ENCODE peak calls at places on chromosomes 11 and 22, in six cellular contexts. D is HepG2, A is heart left ventricle, Q is OCI-LY7, I is suprapubic skin, O is tibial nerve. H is an unnamed sample. For H3K4me1, the result is how much of the 10 kb centered on the place peaks cover.

GRCh38 chr22:39147335-39148023 is 5.0 kb downstream of the CBX7 start:
- DNase-seq in O (no peak), Q (no peak), D (no peak), I (no peak), A (no peak), H (no peak)

GRCh38 chr22:18987765-18988164 is 51.7 kb upstream of the PRODH start:
- DNase-seq in Q (no peak), A (no peak), D (peak), O (no peak), I (no peak), H (no peak)

GRCh38 chr11:19276859-19277808 is 36.4 kb upstream of the E2F8 start:
- DNase-seq in Q (no peak), D (peak), I (no peak), A (no peak), O (no peak), H (no peak)

GRCh38 chr11:43975631-43976030 is 33.2 kb downstream of the C11orf96 start:
- DNase-seq in D (no peak), I (no peak), O (no peak), A (no peak), Q (no peak), H (no peak)

GRCh38 chr22:19801340-19802000 is 40.9 kb downstream of the TBX1 start:
- DNase-seq in A (no peak), Q (no peak), D (no peak), O (no peak), I (no peak), H (no peak)

GRCh38 chr11:94546886-94547285 is 3.2 kb downstream of the FUT4 start:
- DNase-seq in D (no peak), Q (no peak), A (no peak), O (no peak), I (no peak), H (no peak)

GRCh38 chr11:60872952-60873524 is 5.7 kb downstream of the ZP1 start:
- DNase-seq in Q (no peak), D (peak), O (no peak), I (peak), A (peak), H (no peak)

GRCh38 chr11:114296190-114296978 is at the start of gene NNMT:
- DNase-seq in D (no peak), A (peak), I (peak), Q (no peak), O (peak), H (peak)

GRCh38 chr11:128328955-128329551 is 258.3 kb downstream of the ETS1 start:
- DNase-seq in I (no peak), A (peak), D (no peak), O (no peak), Q (no peak), H (no peak)

GRCh38 chr22:17199131-17199731 is 20.0 kb downstream of the ADA2 start:
- DNase-seq in O (peak), A (peak), D (no peak), I (no peak), Q (no peak), H (no peak)

GRCh38 chr22:20000246-20001081 is 16.2 kb downstream of the ARVCF start:
- DNase-seq in D (peak), Q (no peak), I (no peak), O (no peak), A (peak), H (no peak)

GRCh38 chr11:19683862-19684491 is 28.7 kb upstream of the NAV2 start:
- DNase-seq in A (no peak), O (no peak), Q (no peak), D (no peak), I (no peak), H (no peak)

GRCh38 chr11:58924230-58924629 is 15.1 kb upstream of the GLYATL1 start:
- DNase-seq in Q (no peak), O (no peak), D (no peak), A (no peak), I (no peak), H (no peak)

GRCh38 chr22:35313311-35314121 is 13.8 kb downstream of the TOM1 start:
- DNase-seq in O (no peak), D (peak), A (peak), I (peak), Q (no peak), H (peak)

GRCh38 chr11:72720806-72721205 is 31.4 kb downstream of the ARAP1 start:
- DNase-seq in Q (no peak), A (peak), O (no peak), I (no peak), D (no peak), H (no peak)

GRCh38 chr11:112396092-112396491 is 135.4 kb upstream of the PLET1 start:
- DNase-seq in O (no peak), Q (no peak), D (no peak), A (no peak), I (no peak), H (no peak)

GRCh38 chr22:36853407-36854099 is 7.3 kb upstream of the NCF4 start:
- DNase-seq in I (peak), O (peak), D (peak), A (peak), Q (peak), H (no peak)

GRCh38 chr11:116506446-116506845 is 266.3 kb downstream of the BUD13 start:
- DNase-seq in D (no peak), Q (no peak), O (no peak), A (no peak), I (peak), H (no peak)

GRCh38 chr11:134949121-134949591 is 537.1 kb upstream of the B3GAT1 start:
- DNase-seq in D (peak), A (no peak), I (no peak), O (peak), Q (no peak), H (peak)

GRCh38 chr11:67392182-67392715 is 463 bp downstream of the RAD9A start:
- DNase-seq in Q (no peak), A (no peak), D (no peak), I (no peak), O (no peak), H (no peak)

GRCh38 chr22:44819966-44820631 is 67.7 kb downstream of the ARHGAP8 start:
- DNase-seq in O (no peak), I (no peak), Q (no peak), D (no peak), A (peak), H (no peak)

GRCh38 chr11:126581871-126582270 is 226.4 kb downstream of the ST3GAL4 start:
- DNase-seq in O (no peak), I (no peak), A (no peak), Q (no peak), D (no peak), H (no peak)

GRCh38 chr11:13944801-13945505 is 17.6 kb upstream of the SPON1 start:
- DNase-seq in Q (no peak), A (no peak), O (no peak), I (no peak), D (no peak), H (no peak)

GRCh38 chr11:64663656-64664055 is 59.3 kb downstream of the NRXN2 start:
- DNase-seq in O (no peak), A (no peak), Q (no peak), I (no peak), D (no peak), H (no peak)

GRCh38 chr22:41565403-41566054 is 4.7 kb downstream of the CSDC2 start:
- DNase-seq in I (no peak), O (no peak), A (peak), D (peak), Q (no peak), H (no peak)

GRCh38 chr22:17772963-17773605 is 1.2 kb downstream of the BID start:
- DNase-seq in Q (no peak), O (no peak), I (no peak), D (no peak), A (peak), H (no peak)

DNA sequence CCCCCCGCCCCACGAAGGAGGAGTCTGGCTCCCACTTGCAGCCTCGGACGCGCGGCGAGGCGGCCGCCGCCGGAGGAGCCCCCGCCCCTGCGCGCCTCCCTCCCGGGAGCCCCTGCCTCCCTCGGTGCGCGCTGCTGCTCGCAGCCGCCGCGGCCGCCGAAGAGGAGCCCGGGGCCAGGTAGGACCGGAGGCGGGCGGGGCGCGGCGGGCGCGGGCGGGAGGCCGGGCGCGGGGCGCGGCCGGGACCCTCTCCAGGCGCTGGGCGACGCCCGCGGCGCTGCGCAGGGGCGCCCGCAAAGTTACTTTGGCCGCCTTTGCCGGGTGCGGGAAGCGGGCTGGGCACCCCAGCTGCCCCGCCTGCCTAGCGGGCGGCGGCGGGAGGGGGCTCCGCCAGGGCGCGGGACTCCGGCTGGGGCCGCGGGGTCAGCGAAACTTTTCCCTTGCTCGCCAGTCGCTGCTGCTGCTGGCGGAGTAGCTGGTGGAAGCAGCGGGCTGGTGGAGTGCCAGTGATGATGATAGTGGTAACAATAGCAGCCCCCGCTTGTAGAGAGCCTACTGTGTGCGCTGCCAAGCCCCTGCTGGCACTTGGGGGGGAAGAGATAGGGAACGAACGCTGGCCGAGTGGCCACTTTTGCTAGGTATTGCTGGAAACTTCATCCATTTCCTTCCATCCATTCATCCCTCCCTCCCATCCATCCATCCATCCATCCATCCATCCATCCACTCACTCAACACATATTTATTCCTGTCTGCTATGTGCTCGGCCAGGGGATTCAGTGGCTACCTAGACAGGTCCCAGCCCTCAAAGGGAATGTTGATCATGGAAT is at the start of gene MPPED1:
- DNase-seq in D (no peak), Q (no peak), O (no peak), I (no peak), A (peak), H (no peak)
- H3K4me1 ChIP-seq in D (under half), Q (under half), O (under half), I (under half), A (under half), H (under half)

GRCh38 chr11:69312418-69313399 is 18.8 kb downstream of the MYEOV start:
- DNase-seq in O (no peak), Q (no peak), A (peak), I (no peak), D (no peak), H (no peak)
- H3K4me1 ChIP-seq in O (under half), Q (under half), A (under half), I (under half), D (under half), H (under half)

DNA sequence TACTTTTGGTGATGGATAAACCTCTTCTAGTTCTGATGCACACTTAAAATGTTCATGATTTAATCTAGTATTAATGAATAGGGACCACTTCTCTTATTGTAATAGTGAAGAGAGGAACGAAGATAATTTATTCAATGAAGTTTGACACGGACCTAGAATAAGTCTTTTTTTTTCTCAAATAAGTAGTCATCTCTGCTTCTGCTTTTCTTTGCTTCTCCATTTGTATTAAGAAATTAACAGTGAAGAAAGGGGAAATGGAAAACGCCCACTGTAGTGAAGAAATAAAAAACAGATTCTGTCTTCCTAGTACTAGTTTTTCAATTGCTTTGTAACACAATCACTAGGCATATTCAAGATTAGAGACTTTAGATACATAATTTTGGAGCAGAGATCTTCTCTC is 73.0 kb downstream of the CD44 start:
- DNase-seq in O (no peak), Q (no peak), I (no peak), D (no peak), A (no peak), H (no peak)
- H3K4me1 ChIP-seq in O (under half), Q (under half), I (under half), D (under half), A (half or more), H (under half)

GRCh38 chr22:21943571-21944448 is 8.8 kb downstream of the PPM1F start:
- DNase-seq in O (no peak), I (no peak), D (no peak), Q (no peak), A (no peak), H (no peak)
- H3K4me1 ChIP-seq in O (under half), I (half or more), D (under half), Q (under half), A (half or more), H (half or more)

DNA sequence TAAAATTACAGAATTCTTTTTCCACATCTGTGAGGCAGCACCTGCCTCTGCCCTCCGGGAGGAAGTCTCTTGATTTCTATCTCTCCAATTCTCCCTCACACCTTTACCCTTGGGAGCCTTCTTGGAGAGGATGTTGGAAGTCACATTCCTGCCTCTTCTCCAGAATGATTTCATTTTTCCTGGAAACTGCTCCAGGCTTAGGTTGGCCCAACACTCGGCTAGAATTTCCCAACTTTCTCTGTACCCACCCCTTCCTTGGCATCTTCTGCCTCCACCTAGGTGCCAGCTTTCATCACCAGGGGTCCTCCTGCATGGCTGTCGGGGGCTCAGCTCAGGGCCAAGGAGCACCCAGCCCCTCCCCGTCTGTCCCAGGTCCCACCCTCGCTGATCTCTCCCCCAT is 43.2 kb downstream of the SLCO2B1 start:
- DNase-seq in A (no peak), O (peak), I (no peak), D (no peak), Q (no peak), H (no peak)
- H3K4me1 ChIP-seq in A (half or more), O (under half), I (half or more), D (under half), Q (under half), H (under half)

DNA sequence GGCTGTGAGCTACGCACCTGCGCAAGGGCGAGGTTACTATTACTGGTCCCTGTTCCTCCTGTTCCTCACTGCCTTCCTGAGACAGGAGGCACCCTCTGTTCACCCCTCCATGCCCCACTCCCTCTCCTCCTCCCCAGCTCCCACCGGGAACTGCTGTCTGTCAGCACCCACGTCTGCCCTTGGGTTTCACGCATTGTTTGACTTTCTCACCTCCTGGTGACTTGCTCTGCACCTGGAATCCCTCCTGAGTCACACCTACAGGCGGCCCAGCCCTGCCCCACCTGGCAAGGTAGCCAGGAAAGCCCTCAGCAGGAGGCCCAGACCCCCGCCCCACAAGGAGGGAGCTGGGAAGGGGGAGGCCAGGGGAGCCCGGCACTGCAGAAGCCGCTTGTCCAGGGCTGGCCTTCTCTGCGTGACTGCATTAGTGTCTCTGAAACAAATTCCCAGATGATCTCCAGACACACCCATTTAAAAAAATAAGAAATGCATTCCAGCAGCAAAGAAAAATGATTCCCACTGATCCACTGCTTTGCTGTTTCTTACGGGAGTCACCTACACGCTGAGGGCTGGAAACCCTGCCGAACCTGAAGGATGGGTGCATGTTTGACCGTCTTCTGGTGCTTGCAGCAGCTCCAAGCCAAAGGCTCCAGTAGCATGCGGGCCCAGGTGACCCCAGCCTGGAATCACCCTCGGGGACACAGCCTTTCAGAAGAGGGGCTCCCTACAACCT is 86.3 kb downstream of the CELSR1 start:
- DNase-seq in O (no peak), Q (no peak), D (no peak), I (no peak), A (no peak), H (no peak)
- H3K4me1 ChIP-seq in O (under half), Q (under half), D (half or more), I (half or more), A (under half), H (under half)

DNA sequence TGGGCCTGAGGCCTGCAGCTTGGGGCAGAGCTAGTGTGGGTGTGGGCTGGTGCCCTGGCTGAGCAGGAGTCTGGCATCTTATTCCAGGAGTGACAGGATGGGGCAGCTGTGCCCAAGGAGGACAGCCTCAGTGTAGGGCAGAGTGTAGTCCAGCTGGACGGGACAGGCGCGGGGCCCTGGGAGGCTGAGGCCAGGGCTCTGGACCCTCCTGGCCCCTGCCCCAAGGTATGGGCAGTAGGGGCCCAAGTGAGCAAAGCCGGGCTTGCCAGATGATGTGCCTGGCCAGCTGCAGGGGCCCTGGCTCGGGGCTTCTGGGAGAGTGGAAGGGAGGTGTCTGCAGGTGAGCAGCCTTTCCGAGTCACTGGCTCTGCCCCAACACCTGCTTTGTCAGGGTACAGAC is 1190.9 kb downstream of the BRD1 start:
- DNase-seq in O (no peak), A (no peak), Q (no peak), D (no peak), I (no peak), H (no peak)
- H3K4me1 ChIP-seq in O (under half), A (under half), Q (under half), D (under half), I (under half), H (under half)

DNA sequence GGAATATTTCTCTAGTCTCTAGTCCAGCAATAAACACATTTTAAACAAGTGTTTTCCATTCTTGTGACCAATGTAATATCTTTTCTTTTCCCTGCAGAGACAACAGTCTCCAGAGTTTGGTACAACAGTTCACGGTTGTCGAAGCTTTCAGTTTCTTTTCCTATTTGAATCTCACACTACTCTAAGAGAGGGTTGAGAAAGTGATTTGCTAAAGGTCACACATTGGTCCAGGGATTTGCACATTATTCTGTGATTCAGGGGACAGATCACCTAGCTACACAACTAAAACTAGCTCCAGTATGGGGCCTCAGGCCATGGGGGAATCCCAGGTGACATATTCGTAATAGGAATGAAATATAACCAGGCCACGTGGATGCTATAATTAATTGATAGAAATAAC is 132.5 kb downstream of the HIPK3 start:
- DNase-seq in A (no peak), I (no peak), Q (peak), D (no peak), O (no peak), H (no peak)
- H3K4me1 ChIP-seq in A (under half), I (under half), Q (half or more), D (under half), O (under half), H (under half)

GRCh38 chr11:130122141-130122575 is 37.4 kb upstream of the ST14 start:
- DNase-seq in O (no peak), D (no peak), A (no peak), I (no peak), Q (peak), H (no peak)

GRCh38 chr11:130120045-130120444 is 39.5 kb upstream of the ST14 start:
- DNase-seq in D (no peak), A (no peak), I (no peak), O (no peak), Q (no peak), H (no peak)

GRCh38 chr11:130124096-130124495 is 35.5 kb upstream of the ST14 start:
- DNase-seq in Q (no peak), O (peak), A (peak), D (peak), I (no peak), H (peak)

GRCh38 chr11:130123414-130124040 is 36.1 kb upstream of the ST14 start:
- DNase-seq in A (no peak), I (no peak), O (no peak), D (no peak), Q (no peak), H (no peak)

DNA sequence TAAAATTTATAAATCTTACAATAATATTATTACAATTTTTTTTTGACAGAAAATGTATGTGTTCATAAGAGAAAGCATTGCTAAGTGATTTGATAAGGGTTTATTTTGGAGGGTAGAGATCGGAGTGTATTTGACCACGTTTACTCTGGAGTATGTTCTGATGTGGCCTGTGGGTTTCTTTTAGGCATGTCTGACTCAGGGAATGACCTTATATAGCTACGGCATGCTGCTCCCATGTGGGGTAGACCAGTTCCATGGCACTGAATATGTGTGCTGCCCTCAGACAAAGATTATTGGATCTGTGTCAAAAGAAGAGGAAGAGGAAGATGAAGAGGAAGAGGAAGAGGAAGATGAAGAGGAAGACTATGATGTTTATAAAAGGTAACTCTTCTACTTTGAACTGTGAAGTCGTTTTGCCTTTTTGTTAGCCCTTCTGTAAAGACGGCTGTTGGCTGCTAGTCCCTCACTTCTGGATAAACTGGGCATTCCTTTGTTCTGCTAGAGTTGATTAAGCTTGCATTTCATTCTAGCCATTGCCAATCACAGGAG is 38.1 kb upstream of the ST14 start:
- DNase-seq in I (no peak), Q (no peak), O (no peak), A (no peak), D (no peak), H (no peak)
- H3K4me1 ChIP-seq in I (under half), Q (half or more), O (under half), A (half or more), D (half or more), H (under half)